ENCODE peak calls at places on chromosomes 7 and 10, in seven cellular contexts. H, U, K, M, V, R and P are unnamed samples. For H3K4me1, the result is how much of the 10 kb centered on the place peaks cover.

GRCh38 chr7:24912874-24913514 is 67.0 kb downstream of the OSBPL3 start:
- DNase-seq in H (no peak), U (no peak), K (no peak), M (no peak), V (no peak), R (no peak), P (no peak)

GRCh38 chr10:86691333-86692022 is 23.2 kb downstream of the LDB3 start:
- DNase-seq in H (no peak), U (no peak), K (no peak), M (no peak), V (no peak), R (no peak), P (no peak)

GRCh38 chr10:5424751-5425150 is 12.4 kb downstream of the NET1 start:
- DNase-seq in H (no peak), U (no peak), K (no peak), M (no peak), V (no peak), R (no peak), P (no peak)

GRCh38 chr7:19089378-19089777 is 28.1 kb downstream of the TWIST1 start:
- DNase-seq in H (no peak), U (no peak), K (no peak), M (no peak), V (no peak), R (no peak), P (no peak)

GRCh38 chr10:124741281-124741921 is 2.8 kb downstream of the FAM53B start:
- DNase-seq in H (peak), U (peak), K (peak), M (peak), V (peak), R (peak), P (peak)

GRCh38 chr10:131259535-131259934 is 52.0 kb downstream of the TCERG1L start:
- DNase-seq in H (no peak), U (no peak), K (no peak), M (no peak), V (no peak), R (no peak), P (no peak)

GRCh38 chr7:156845379-156846101 is 47.4 kb downstream of the LMBR1 start:
- DNase-seq in H (no peak), U (no peak), K (no peak), M (no peak), V (no peak), R (no peak), P (no peak)

GRCh38 chr10:12406764-12407400 is 57.5 kb downstream of the CAMK1D start:
- DNase-seq in H (peak), U (no peak), K (no peak), M (no peak), V (no peak), R (peak), P (no peak)

GRCh38 chr10:97861351-97861750 is 11.7 kb downstream of the GOLGA7B start:
- DNase-seq in H (peak), U (no peak), K (no peak), M (peak), V (peak), R (peak), P (no peak)

DNA sequence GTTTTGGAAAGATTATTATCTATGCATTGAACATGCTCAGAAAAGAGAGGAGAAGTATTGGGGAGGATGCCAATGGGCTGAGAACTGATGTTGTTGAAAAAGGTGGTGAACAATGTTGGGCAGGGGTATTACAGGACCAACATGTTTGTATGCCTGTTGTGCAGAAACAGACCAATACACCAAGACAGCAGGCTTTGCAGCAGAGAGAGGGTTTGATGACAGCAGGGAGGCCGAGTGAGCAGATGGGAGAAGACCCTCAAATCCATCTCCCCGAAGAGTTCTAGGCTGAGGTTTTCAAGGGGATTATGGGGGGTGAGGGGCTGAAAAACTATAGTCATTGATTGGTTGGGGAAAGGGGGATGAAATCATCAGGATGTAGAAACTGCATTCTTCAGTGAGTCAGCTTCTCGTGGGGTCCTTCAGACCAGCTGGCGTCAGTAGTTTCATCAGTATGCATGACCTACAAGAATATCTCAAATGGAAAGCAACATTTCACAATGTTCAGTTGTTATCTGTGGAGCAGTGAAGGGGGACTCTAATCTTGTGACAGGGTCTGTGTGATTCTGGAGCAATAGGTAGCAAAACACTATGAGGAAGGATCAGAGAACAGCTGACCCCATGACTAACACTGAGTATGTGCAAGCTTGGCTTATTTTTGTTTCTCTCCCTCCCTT is 167.8 kb downstream of the BAMBI start:
- DNase-seq in H (no peak), U (no peak), K (no peak), M (no peak), V (no peak), R (no peak), P (no peak)
- H3K27ac ChIP-seq in H (no peak), U (no peak), K (no peak), M (no peak), V (no peak), R (no peak), P (no peak)

GRCh38 chr7:103658055-103659010 is 212.3 kb upstream of the SLC26A5 start:
- DNase-seq in H (no peak), U (no peak), K (no peak), M (no peak), V (no peak), R (no peak), P (no peak)
- TF ChIP-seq CTCF in H (no peak), U (no peak), K (no peak), M (no peak), V (no peak), R (no peak), P (no peak)

GRCh38 chr10:57314046-57314445 is 953.0 kb upstream of the ZWINT start:
- DNase-seq in H (no peak), U (no peak), K (no peak), M (no peak), V (no peak), R (no peak), P (no peak)
- H3K4me1 ChIP-seq in H (under half), U (under half), K (under half), M (under half), V (under half), R (under half), P (under half)

GRCh38 chr7:90383879-90384278 is 19.4 kb upstream of the CLDN12 start:
- DNase-seq in H (no peak), U (no peak), K (no peak), M (no peak), V (no peak), R (no peak), P (no peak)

GRCh38 chr7:90391488-90391887 is 11.8 kb upstream of the CLDN12 start:
- DNase-seq in H (no peak), U (no peak), K (no peak), M (no peak), V (no peak), R (no peak), P (no peak)

GRCh38 chr7:90384433-90384832 is 18.8 kb upstream of the CLDN12 start:
- DNase-seq in H (no peak), U (no peak), K (no peak), M (no peak), V (no peak), R (no peak), P (no peak)

GRCh38 chr7:90390926-90391325 is 12.3 kb upstream of the CLDN12 start:
- DNase-seq in H (no peak), U (no peak), K (no peak), M (no peak), V (no peak), R (no peak), P (no peak)

DNA sequence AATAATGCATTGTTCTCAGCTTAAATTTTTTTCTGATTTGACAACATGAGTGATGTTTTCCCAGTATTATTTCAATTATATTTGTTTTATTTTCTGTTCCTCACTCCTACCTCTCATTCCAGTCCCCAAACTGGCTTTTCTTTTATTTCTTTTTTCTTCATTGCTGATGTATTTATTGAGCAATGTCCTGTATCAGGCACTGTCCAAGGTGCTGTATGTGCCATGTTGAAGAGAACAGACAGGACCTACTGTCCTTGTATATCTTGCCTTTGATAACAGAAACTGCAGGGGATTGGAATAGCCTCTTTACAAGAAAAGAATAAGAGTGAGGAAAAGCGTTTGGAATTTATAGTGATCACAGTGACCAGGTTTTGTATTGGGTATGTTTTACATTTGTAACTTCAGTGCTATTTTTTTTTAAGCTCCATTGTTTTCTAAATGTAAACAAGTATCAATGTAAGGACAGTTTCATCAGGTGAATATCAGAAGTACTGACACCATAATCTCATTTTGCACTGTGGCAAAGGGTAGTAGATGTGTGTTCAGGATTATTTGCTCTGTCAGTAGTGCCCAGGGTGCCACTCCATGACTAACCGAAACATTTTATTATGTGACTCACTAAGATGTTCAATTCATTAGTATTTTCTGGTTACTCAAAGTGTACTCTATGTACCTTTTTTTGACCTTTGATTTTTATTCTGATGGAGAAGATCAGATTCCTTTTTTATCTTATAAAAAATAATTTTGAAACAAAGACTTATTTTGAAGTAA is 15.6 kb upstream of the CLDN12 start:
- DNase-seq in H (peak), U (no peak), K (no peak), M (no peak), V (no peak), R (no peak), P (no peak)
- H3K27ac ChIP-seq in H (no peak), U (no peak), K (no peak), M (no peak), V (no peak), R (no peak), P (no peak)

GRCh38 chr7:36021367-36021766 is 131.7 kb upstream of the EEPD1 start:
- DNase-seq in H (peak), U (no peak), K (no peak), M (no peak), V (peak), R (no peak), P (no peak)
- TF ChIP-seq CTCF in H (peak), U (no peak), K (no peak), M (peak), V (peak), R (no peak), P (peak)

GRCh38 chr10:26474062-26474461 is 35.9 kb downstream of the APBB1IP start:
- DNase-seq in H (no peak), U (no peak), K (no peak), M (no peak), V (no peak), R (no peak), P (no peak)

GRCh38 chr10:26475448-26475847 is 37.3 kb downstream of the APBB1IP start:
- DNase-seq in H (no peak), U (no peak), K (no peak), M (no peak), V (no peak), R (no peak), P (no peak)

GRCh38 chr10:26468691-26469090 is 30.6 kb downstream of the APBB1IP start:
- DNase-seq in H (no peak), U (no peak), K (no peak), M (no peak), V (no peak), R (no peak), P (no peak)

GRCh38 chr10:26468291-26468690 is 30.1 kb downstream of the APBB1IP start:
- DNase-seq in H (no peak), U (no peak), K (no peak), M (no peak), V (peak), R (no peak), P (no peak)

DNA sequence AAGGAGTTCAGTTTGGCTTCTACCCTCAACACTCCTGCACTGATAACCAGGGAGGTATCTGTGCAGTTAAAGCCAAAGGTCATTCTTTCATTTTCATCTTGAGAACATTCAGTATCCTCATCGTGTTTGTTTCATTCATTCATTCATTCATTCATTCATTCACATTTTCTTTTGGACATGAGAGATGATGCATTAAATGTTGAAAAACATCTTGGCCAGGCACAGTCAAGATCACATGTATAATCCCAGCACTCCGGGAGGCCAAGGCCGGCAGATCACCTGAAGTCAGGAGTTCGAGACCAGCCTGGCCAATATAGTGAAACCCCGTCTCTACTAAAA is 34.3 kb downstream of the APBB1IP start:
- DNase-seq in H (no peak), U (no peak), K (no peak), M (no peak), V (no peak), R (no peak), P (no peak)
- H3K4me1 ChIP-seq in H (under half), U (under half), K (under half), M (under half), V (under half), R (under half), P (under half)

GRCh38 chr7:954330-955238 is at the start of gene ADAP1:
- DNase-seq in H (peak), U (peak), K (peak), M (peak), V (peak), R (peak), P (peak)

GRCh38 chr7:952548-953441 is 1.7 kb downstream of the ADAP1 start:
- DNase-seq in H (no peak), U (peak), K (peak), M (peak), V (no peak), R (no peak), P (peak)

GRCh38 chr7:951881-952547 is 2.5 kb downstream of the ADAP1 start:
- DNase-seq in H (no peak), U (peak), K (peak), M (peak), V (no peak), R (no peak), P (peak)

GRCh38 chr7:956031-956430 is 1.6 kb upstream of the ADAP1 start:
- DNase-seq in H (no peak), U (no peak), K (peak), M (peak), V (no peak), R (no peak), P (peak)

DNA sequence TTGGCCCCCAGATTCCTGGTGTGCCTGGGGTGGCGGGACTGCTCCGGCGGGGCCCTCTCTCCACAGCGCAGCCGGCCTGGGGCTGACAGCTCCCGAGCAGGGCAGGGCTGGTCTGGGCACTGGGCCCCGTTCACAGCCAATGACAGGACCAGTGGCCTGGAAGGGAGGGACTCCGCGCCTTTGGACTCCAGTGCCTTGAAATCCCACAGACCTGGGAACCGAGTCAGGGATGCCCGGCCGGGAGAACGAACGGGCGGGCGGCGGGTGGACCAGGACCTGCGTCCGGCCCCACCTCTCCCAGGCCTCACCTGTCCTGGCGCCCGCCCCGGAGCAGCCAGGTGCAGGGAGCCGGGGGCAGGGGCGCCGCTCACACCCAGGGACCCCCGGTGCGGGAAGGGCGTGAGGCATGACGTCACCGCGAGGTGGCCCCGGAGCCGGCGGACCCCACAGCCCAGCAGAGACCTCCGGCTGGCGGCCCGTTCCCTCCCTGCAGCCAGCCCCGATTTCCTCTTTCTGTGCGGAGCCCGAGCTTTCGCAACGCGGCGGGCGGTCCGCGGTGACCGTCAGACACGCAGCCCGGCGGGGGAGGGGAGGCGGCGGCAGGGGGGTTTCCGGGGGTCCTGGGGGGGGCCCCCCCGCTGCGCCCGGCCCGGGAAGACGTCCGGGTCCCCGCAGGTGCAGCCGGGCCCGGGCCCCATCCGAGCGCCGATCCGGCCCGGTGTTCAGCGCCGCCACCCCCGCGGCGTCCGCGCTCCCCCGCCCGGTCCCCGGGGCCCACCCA is 743 bp downstream of the ADAP1 start:
- DNase-seq in H (peak), U (no peak), K (peak), M (peak), V (peak), R (peak), P (peak)
- H3K27ac ChIP-seq in H (peak), U (no peak), K (no peak), M (no peak), V (peak), R (no peak), P (peak)

DNA sequence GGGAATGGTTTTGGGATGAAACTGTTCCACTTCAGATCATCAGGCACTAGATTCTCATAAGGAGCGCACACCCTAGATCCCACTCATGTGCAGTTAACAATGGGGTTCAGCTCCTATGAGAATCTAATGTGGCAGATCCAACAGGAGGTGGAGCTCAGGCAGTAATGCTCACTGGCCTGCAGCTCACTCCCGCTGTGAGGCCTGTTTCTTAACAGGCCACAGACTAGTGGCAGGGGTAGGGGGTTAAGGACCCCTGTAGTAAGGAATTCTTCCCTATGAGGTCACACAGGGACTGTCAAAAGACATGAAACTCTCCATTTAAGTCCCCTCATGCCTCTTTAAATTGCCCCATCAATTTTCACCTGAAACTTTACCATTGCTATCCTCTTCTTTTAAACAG is 8.0 kb downstream of the HGF start:
- DNase-seq in H (no peak), U (no peak), K (no peak), M (no peak), V (no peak), R (no peak), P (no peak)
- TF ChIP-seq CTCF in H (no peak), U (no peak), K (no peak), M (no peak), V (no peak), R (no peak), P (no peak)

GRCh38 chr7:16293669-16294425 is 127.5 kb downstream of the CRPPA start:
- DNase-seq in H (no peak), U (no peak), K (no peak), M (no peak), V (no peak), R (no peak), P (no peak)
- H3K4me1 ChIP-seq in H (under half), U (under half), K (under half), M (under half), V (under half), R (under half), P (under half)

DNA sequence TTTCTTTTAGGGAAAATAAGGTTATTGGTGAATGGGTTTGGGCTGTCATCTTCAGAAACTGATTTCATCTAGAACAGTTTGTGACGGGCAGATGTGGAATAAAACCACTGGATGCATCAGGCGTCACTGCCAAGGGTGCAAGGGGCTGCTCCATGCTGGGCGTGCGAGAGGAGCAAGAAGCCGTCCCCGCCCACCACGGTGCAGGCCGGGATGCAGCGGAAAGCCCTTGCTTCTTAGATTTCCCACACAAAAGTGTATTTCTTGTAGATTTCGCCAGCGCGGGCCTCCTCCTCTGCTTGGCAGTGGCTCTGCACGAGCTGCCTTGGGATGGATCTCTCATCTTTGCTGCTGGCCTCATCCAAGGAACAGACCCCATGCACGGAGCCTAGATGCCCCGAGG is 189.3 kb downstream of the CUX1 start:
- DNase-seq in H (no peak), U (no peak), K (no peak), M (no peak), V (no peak), R (no peak), P (no peak)
- H3K27ac ChIP-seq in H (no peak), U (no peak), K (no peak), M (no peak), V (no peak), R (no peak), P (no peak)